ENCODE peak calls at places on chromosomes 16 and 17, in six cellular contexts. One of them, this sample, is unnamed. For H3K4me1 and H3K36me3, the result is how much of the 10 kb centered on the place peaks cover.

GRCh38 chr17:29565643-29566472 is 979 bp downstream of the ABHD15 start:
- DNase-seq in lower lobe of right lung: peak
- DNase-seq in GM23248: peak
- DNase-seq in tibial nerve: no peak
- DNase-seq in spleen: peak
- DNase-seq in pancreas: peak
- DNase-seq in this sample: peak

GRCh38 chr16:1181715-1182671 is 29.1 kb downstream of the CACNA1H start:
- DNase-seq in GM23248: peak
- DNase-seq in pancreas: peak
- DNase-seq in lower lobe of right lung: peak
- DNase-seq in tibial nerve: no peak
- DNase-seq in spleen: no peak
- DNase-seq in this sample: no peak

GRCh38 chr17:78142113-78142861 is 3.9 kb upstream of the C17orf99 start:
- DNase-seq in spleen: no peak
- DNase-seq in tibial nerve: no peak
- DNase-seq in pancreas: peak
- DNase-seq in lower lobe of right lung: peak
- DNase-seq in GM23248: peak
- DNase-seq in this sample: peak

GRCh38 chr17:67055041-67055443 is 10.7 kb downstream of the CACNG1 start:
- DNase-seq in spleen: peak
- DNase-seq in lower lobe of right lung: no peak
- DNase-seq in tibial nerve: no peak
- DNase-seq in pancreas: no peak
- DNase-seq in GM23248: no peak
- DNase-seq in this sample: no peak

GRCh38 chr16:11232852-11233726 is 22.9 kb downstream of the SOCS1 start:
- DNase-seq in tibial nerve: no peak
- DNase-seq in lower lobe of right lung: peak
- DNase-seq in spleen: peak
- DNase-seq in pancreas: no peak
- DNase-seq in GM23248: no peak
- DNase-seq in this sample: no peak

GRCh38 chr17:37792787-37793186 is 47.9 kb upstream of the HNF1B start:
- DNase-seq in lower lobe of right lung: no peak
- DNase-seq in GM23248: peak
- DNase-seq in pancreas: no peak
- DNase-seq in spleen: no peak
- DNase-seq in tibial nerve: no peak
- DNase-seq in this sample: no peak

GRCh38 chr16:47716571-47716970 is 255.4 kb downstream of the PHKB start:
- DNase-seq in tibial nerve: no peak
- DNase-seq in lower lobe of right lung: no peak
- DNase-seq in GM23248: no peak
- DNase-seq in spleen: no peak
- DNase-seq in pancreas: no peak
- DNase-seq in this sample: no peak

GRCh38 chr16:77613115-77613514 is 109.2 kb upstream of the NUDT7 start:
- DNase-seq in spleen: no peak
- DNase-seq in GM23248: peak
- DNase-seq in pancreas: no peak
- DNase-seq in lower lobe of right lung: no peak
- DNase-seq in tibial nerve: no peak
- DNase-seq in this sample: no peak

GRCh38 chr16:46482895-46483294 is 138.3 kb downstream of the SHCBP1 start:
- DNase-seq in pancreas: no peak
- DNase-seq in GM23248: no peak
- DNase-seq in spleen: no peak
- DNase-seq in lower lobe of right lung: no peak
- DNase-seq in tibial nerve: no peak
- DNase-seq in this sample: no peak

GRCh38 chr16:48137822-48138221 is 18.0 kb downstream of the ABCC12 start:
- DNase-seq in spleen: no peak
- DNase-seq in tibial nerve: no peak
- DNase-seq in pancreas: no peak
- DNase-seq in GM23248: no peak
- DNase-seq in lower lobe of right lung: no peak
- DNase-seq in this sample: no peak

GRCh38 chr17:47879028-47879585 is 16.9 kb upstream of the SP2 start:
- DNase-seq in pancreas: no peak
- DNase-seq in spleen: no peak
- DNase-seq in tibial nerve: no peak
- DNase-seq in GM23248: peak
- DNase-seq in lower lobe of right lung: no peak
- DNase-seq in this sample: no peak

GRCh38 chr17:70161519-70161918 is 7.8 kb upstream of the KCNJ2 start:
- DNase-seq in lower lobe of right lung: no peak
- DNase-seq in pancreas: no peak
- DNase-seq in GM23248: no peak
- DNase-seq in tibial nerve: no peak
- DNase-seq in spleen: no peak
- DNase-seq in this sample: no peak

GRCh38 chr17:78993241-78993956 is 13.7 kb upstream of the LGALS3BP start:
- DNase-seq in lower lobe of right lung: no peak
- DNase-seq in pancreas: peak
- DNase-seq in spleen: no peak
- DNase-seq in GM23248: peak
- DNase-seq in tibial nerve: peak
- DNase-seq in this sample: no peak

GRCh38 chr16:51816929-51817328 is 665.9 kb upstream of the SALL1 start:
- DNase-seq in GM23248: peak
- DNase-seq in spleen: no peak
- DNase-seq in pancreas: no peak
- DNase-seq in tibial nerve: no peak
- DNase-seq in lower lobe of right lung: no peak
- DNase-seq in this sample: no peak

GRCh38 chr17:20993863-20994778 is 48.7 kb downstream of the USP22 start:
- DNase-seq in pancreas: no peak
- DNase-seq in tibial nerve: no peak
- DNase-seq in lower lobe of right lung: peak
- DNase-seq in spleen: peak
- DNase-seq in GM23248: no peak
- DNase-seq in this sample: no peak

GRCh38 chr17:80885922-80886582 is 105.6 kb upstream of the CHMP6 start:
- DNase-seq in pancreas: no peak
- DNase-seq in lower lobe of right lung: peak
- DNase-seq in GM23248: no peak
- DNase-seq in spleen: peak
- DNase-seq in tibial nerve: no peak
- DNase-seq in this sample: no peak

GRCh38 chr17:80142929-80143328 is 4.0 kb downstream of the EIF4A3 start:
- DNase-seq in pancreas: no peak
- DNase-seq in lower lobe of right lung: no peak
- DNase-seq in GM23248: no peak
- DNase-seq in spleen: no peak
- DNase-seq in tibial nerve: no peak
- DNase-seq in this sample: no peak

GRCh38 chr16:17364319-17365210 is 106.2 kb downstream of the XYLT1 start:
- DNase-seq in tibial nerve: peak
- DNase-seq in lower lobe of right lung: no peak
- DNase-seq in spleen: no peak
- DNase-seq in GM23248: peak
- DNase-seq in pancreas: no peak
- DNase-seq in this sample: peak

GRCh38 chr16:87809150-87809902 is 43.5 kb upstream of the KLHDC4 start:
- DNase-seq in tibial nerve: no peak
- DNase-seq in spleen: no peak
- DNase-seq in lower lobe of right lung: no peak
- DNase-seq in GM23248: no peak
- DNase-seq in pancreas: no peak
- DNase-seq in this sample: no peak

GRCh38 chr17:8055851-8056231 is 17.0 kb downstream of the ALOX15B start:
- DNase-seq in GM23248: no peak
- DNase-seq in pancreas: no peak
- DNase-seq in lower lobe of right lung: peak
- DNase-seq in spleen: peak
- DNase-seq in tibial nerve: no peak
- DNase-seq in this sample: no peak

GRCh38 chr16:799948-800833 is at the start of gene GNG13:
- DNase-seq in spleen: no peak
- DNase-seq in pancreas: no peak
- DNase-seq in GM23248: peak
- DNase-seq in lower lobe of right lung: no peak
- DNase-seq in tibial nerve: no peak
- DNase-seq in this sample: no peak

DNA sequence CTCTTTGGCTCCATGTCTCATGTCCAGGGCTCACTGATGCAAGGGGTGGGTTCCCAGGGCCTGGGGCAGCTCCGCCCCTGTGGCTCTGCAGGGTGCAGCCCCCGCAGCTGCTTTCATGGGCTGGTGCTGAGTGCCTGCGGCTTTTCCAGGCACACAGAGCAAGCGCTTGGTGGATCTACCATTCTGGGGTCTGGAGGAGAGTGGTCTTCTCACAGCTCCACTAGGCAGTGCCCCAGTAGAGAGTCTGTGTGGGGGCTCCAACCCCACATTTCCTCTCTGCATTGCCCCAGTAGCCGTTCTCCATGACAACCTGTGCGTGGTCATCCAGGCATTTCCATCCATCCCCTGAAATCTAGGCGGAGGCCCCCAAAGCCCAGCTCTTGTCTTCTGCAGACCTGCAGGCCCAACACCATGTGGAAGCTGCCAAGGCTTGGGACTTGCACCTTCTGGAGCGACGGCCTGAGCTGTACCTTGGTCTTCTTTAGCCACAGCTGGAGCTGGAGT is 5.2 kb downstream of the IL32 start:
- DNase-seq in tibial nerve: no peak
- DNase-seq in lower lobe of right lung: no peak
- DNase-seq in pancreas: no peak
- DNase-seq in spleen: peak
- DNase-seq in GM23248: no peak
- DNase-seq in this sample: no peak
- H3K4me1 ChIP-seq in tibial nerve: under half
- H3K4me1 ChIP-seq in lower lobe of right lung: under half
- H3K4me1 ChIP-seq in pancreas: under half
- H3K4me1 ChIP-seq in spleen: half or more
- H3K4me1 ChIP-seq in GM23248: under half
- H3K4me1 ChIP-seq in this sample: under half

GRCh38 chr16:84484579-84485254 is 19.7 kb downstream of the MEAK7 start:
- DNase-seq in GM23248: peak
- DNase-seq in tibial nerve: peak
- DNase-seq in spleen: peak
- DNase-seq in pancreas: no peak
- DNase-seq in lower lobe of right lung: no peak
- DNase-seq in this sample: peak

GRCh38 chr16:84482951-84483881 is 21.2 kb downstream of the MEAK7 start:
- DNase-seq in GM23248: no peak
- DNase-seq in lower lobe of right lung: no peak
- DNase-seq in tibial nerve: no peak
- DNase-seq in spleen: peak
- DNase-seq in pancreas: no peak
- DNase-seq in this sample: no peak

GRCh38 chr16:84485255-84486010 is 19.0 kb downstream of the MEAK7 start:
- DNase-seq in GM23248: no peak
- DNase-seq in tibial nerve: no peak
- DNase-seq in spleen: peak
- DNase-seq in pancreas: no peak
- DNase-seq in lower lobe of right lung: no peak
- DNase-seq in this sample: no peak

GRCh38 chr16:84482001-84482891 is 22.2 kb downstream of the MEAK7 start:
- DNase-seq in lower lobe of right lung: no peak
- DNase-seq in GM23248: no peak
- DNase-seq in pancreas: no peak
- DNase-seq in spleen: peak
- DNase-seq in tibial nerve: no peak
- DNase-seq in this sample: no peak

DNA sequence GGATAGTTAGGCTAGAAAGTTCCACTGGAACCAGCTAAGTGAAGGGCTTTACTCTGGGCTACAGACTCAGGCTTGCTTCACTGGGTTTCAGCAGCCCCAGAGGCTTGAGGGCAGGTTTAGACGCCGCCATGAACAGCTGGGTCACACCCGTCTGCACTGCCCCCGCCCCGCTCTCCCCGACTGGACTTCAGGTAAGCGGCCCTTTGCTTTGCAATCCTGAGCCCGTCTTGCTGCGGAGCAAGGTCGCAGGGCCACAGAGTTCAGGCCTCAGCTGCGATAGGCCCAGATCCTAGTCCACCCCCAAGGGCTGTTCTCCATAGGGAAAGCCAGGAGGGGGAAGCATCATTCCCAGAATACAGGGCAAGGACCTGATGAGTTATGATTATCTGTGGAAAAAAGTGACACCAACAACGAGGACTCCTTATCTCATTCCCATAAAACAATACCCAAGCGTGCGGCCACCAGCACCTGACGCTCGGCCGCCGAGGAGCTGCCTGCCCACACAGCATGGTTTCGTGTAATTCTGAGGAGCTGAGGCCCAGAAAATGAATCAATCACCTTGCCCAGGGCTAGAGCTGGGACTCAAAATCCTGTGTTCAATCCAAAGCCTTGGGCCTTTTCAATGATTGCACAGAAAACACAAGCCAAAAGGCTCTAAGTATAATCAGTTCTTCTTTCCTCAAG is 20.4 kb downstream of the MEAK7 start:
- DNase-seq in spleen: peak
- DNase-seq in GM23248: no peak
- DNase-seq in lower lobe of right lung: no peak
- DNase-seq in pancreas: no peak
- DNase-seq in tibial nerve: no peak
- DNase-seq in this sample: no peak
- H3K36me3 ChIP-seq in spleen: under half
- H3K36me3 ChIP-seq in GM23248: under half
- H3K36me3 ChIP-seq in lower lobe of right lung: half or more
- H3K36me3 ChIP-seq in pancreas: under half
- H3K36me3 ChIP-seq in tibial nerve: half or more
- H3K36me3 ChIP-seq in this sample: under half

DNA sequence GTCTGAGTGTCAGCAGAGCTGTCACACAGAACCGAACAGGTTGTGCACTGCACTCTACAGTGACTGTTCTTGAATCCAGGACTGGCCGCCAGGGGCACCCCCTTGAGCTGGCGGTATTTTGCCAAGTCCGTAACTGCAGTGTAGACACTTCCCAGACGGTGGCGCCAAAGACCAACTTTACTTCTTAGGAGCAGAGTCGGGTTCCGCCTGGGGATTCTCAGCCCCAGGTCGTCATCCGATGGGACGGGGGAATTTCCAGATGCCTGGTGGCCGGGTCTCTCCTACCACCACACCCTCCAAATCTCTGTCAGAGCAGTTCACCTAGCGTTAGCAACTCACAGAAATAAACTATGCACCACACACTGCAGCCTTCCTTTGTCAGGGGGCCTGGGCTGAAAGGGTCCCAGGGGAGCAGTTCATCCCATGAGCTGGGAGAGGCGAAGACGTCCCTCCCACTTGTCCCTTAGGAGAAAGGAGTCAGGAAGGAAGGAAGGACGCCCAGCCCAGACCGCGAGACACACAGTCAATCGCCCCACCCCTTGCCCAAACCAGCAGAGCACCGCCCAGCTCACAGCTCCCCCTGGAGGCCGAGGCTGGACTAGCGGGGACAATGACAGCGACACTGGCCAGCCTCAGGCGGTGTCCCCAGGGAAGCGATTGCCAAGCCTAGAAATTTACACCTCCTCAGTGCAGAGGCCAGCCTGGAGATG is 7.4 kb upstream of the RIPOR1 start:
- DNase-seq in pancreas: peak
- DNase-seq in GM23248: peak
- DNase-seq in tibial nerve: peak
- DNase-seq in lower lobe of right lung: peak
- DNase-seq in spleen: peak
- DNase-seq in this sample: peak
- H3K4me1 ChIP-seq in pancreas: under half
- H3K4me1 ChIP-seq in GM23248: under half
- H3K4me1 ChIP-seq in tibial nerve: under half
- H3K4me1 ChIP-seq in lower lobe of right lung: under half
- H3K4me1 ChIP-seq in spleen: half or more
- H3K4me1 ChIP-seq in this sample: under half

GRCh38 chr16:89908236-89908635 is 10.4 kb upstream of the MC1R start:
- DNase-seq in spleen: no peak
- DNase-seq in lower lobe of right lung: no peak
- DNase-seq in pancreas: no peak
- DNase-seq in GM23248: no peak
- DNase-seq in tibial nerve: no peak
- DNase-seq in this sample: no peak
- H3K36me3 ChIP-seq in spleen: under half
- H3K36me3 ChIP-seq in lower lobe of right lung: half or more
- H3K36me3 ChIP-seq in pancreas: under half
- H3K36me3 ChIP-seq in GM23248: under half
- H3K36me3 ChIP-seq in tibial nerve: half or more
- H3K36me3 ChIP-seq in this sample: under half